ENCODE peak calls at places on chromosome 4, in eight cellular contexts. One of them, this sample, is unnamed.

GRCh38 chr4:2827071-2827873 is 16.4 kb upstream of the ADD1 start:
- DNase-seq in NCI-H1436: no peak
- DNase-seq in lower lobe of right lung: peak
- DNase-seq in MCF 10A: no peak
- DNase-seq in activated CD4-positive, CD25-positive, alpha-beta regulatory T cell treated with anti-CD3 and anti-CD28 coated beads, Interleukin-2, amount 50 U/mL, for 72 hours: peak
- DNase-seq in EH: no peak
- DNase-seq in activated CD4-positive, alpha-beta T cell treated with anti-CD3 and anti-CD28 coated beads, Interleukin-2, amount 10 ng/mL, durations not matched to agents 7 days and 5 days: no peak
- DNase-seq in T-helper 2 cell: no peak
- DNase-seq in this sample: no peak

GRCh38 chr4:76699911-76700310 is 198.0 kb downstream of the SOWAHB start:
- DNase-seq in NCI-H1436: no peak
- DNase-seq in lower lobe of right lung: no peak
- DNase-seq in MCF 10A: no peak
- DNase-seq in activated CD4-positive, CD25-positive, alpha-beta regulatory T cell treated with anti-CD3 and anti-CD28 coated beads, Interleukin-2, amount 50 U/mL, for 72 hours: no peak
- DNase-seq in EH: peak
- DNase-seq in activated CD4-positive, alpha-beta T cell treated with anti-CD3 and anti-CD28 coated beads, Interleukin-2, amount 10 ng/mL, durations not matched to agents 7 days and 5 days: no peak
- DNase-seq in T-helper 2 cell: no peak
- DNase-seq in this sample: no peak

GRCh38 chr4:16018061-16018676 is 55.2 kb upstream of the FGFBP2 start:
- DNase-seq in NCI-H1436: no peak
- DNase-seq in lower lobe of right lung: no peak
- DNase-seq in MCF 10A: no peak
- DNase-seq in activated CD4-positive, CD25-positive, alpha-beta regulatory T cell treated with anti-CD3 and anti-CD28 coated beads, Interleukin-2, amount 50 U/mL, for 72 hours: no peak
- DNase-seq in EH: no peak
- DNase-seq in activated CD4-positive, alpha-beta T cell treated with anti-CD3 and anti-CD28 coated beads, Interleukin-2, amount 10 ng/mL, durations not matched to agents 7 days and 5 days: no peak
- DNase-seq in T-helper 2 cell: no peak
- DNase-seq in this sample: no peak

GRCh38 chr4:26862381-26862915 is 1.8 kb downstream of the STIM2 start:
- DNase-seq in NCI-H1436: no peak
- DNase-seq in lower lobe of right lung: no peak
- DNase-seq in MCF 10A: peak
- DNase-seq in activated CD4-positive, CD25-positive, alpha-beta regulatory T cell treated with anti-CD3 and anti-CD28 coated beads, Interleukin-2, amount 50 U/mL, for 72 hours: no peak
- DNase-seq in EH: peak
- DNase-seq in activated CD4-positive, alpha-beta T cell treated with anti-CD3 and anti-CD28 coated beads, Interleukin-2, amount 10 ng/mL, durations not matched to agents 7 days and 5 days: no peak
- DNase-seq in T-helper 2 cell: no peak
- DNase-seq in this sample: no peak

GRCh38 chr4:26331380-26331945 is 10.6 kb downstream of the RBPJ start:
- DNase-seq in NCI-H1436: no peak
- DNase-seq in lower lobe of right lung: no peak
- DNase-seq in MCF 10A: no peak
- DNase-seq in activated CD4-positive, CD25-positive, alpha-beta regulatory T cell treated with anti-CD3 and anti-CD28 coated beads, Interleukin-2, amount 50 U/mL, for 72 hours: no peak
- DNase-seq in EH: no peak
- DNase-seq in activated CD4-positive, alpha-beta T cell treated with anti-CD3 and anti-CD28 coated beads, Interleukin-2, amount 10 ng/mL, durations not matched to agents 7 days and 5 days: no peak
- DNase-seq in T-helper 2 cell: no peak
- DNase-seq in this sample: no peak

GRCh38 chr4:123953556-123953955 is 557.0 kb downstream of the SPRY1 start:
- DNase-seq in NCI-H1436: no peak
- DNase-seq in lower lobe of right lung: no peak
- DNase-seq in MCF 10A: no peak
- DNase-seq in activated CD4-positive, CD25-positive, alpha-beta regulatory T cell treated with anti-CD3 and anti-CD28 coated beads, Interleukin-2, amount 50 U/mL, for 72 hours: no peak
- DNase-seq in EH: no peak
- DNase-seq in activated CD4-positive, alpha-beta T cell treated with anti-CD3 and anti-CD28 coated beads, Interleukin-2, amount 10 ng/mL, durations not matched to agents 7 days and 5 days: no peak
- DNase-seq in T-helper 2 cell: no peak
- DNase-seq in this sample: no peak

GRCh38 chr4:53640576-53641459 is 49.5 kb upstream of the LNX1 start:
- DNase-seq in NCI-H1436: peak
- DNase-seq in lower lobe of right lung: peak
- DNase-seq in MCF 10A: no peak
- DNase-seq in activated CD4-positive, CD25-positive, alpha-beta regulatory T cell treated with anti-CD3 and anti-CD28 coated beads, Interleukin-2, amount 50 U/mL, for 72 hours: no peak
- DNase-seq in EH: no peak
- DNase-seq in activated CD4-positive, alpha-beta T cell treated with anti-CD3 and anti-CD28 coated beads, Interleukin-2, amount 10 ng/mL, durations not matched to agents 7 days and 5 days: no peak
- DNase-seq in T-helper 2 cell: no peak
- DNase-seq in this sample: no peak

GRCh38 chr4:8283161-8283560 is 13.6 kb downstream of the HTRA3 start:
- DNase-seq in NCI-H1436: no peak
- DNase-seq in lower lobe of right lung: no peak
- DNase-seq in MCF 10A: no peak
- DNase-seq in activated CD4-positive, CD25-positive, alpha-beta regulatory T cell treated with anti-CD3 and anti-CD28 coated beads, Interleukin-2, amount 50 U/mL, for 72 hours: no peak
- DNase-seq in EH: no peak
- DNase-seq in activated CD4-positive, alpha-beta T cell treated with anti-CD3 and anti-CD28 coated beads, Interleukin-2, amount 10 ng/mL, durations not matched to agents 7 days and 5 days: no peak
- DNase-seq in T-helper 2 cell: no peak
- DNase-seq in this sample: no peak

GRCh38 chr4:57190651-57191481 is 80.7 kb upstream of the IGFBP7 start:
- DNase-seq in NCI-H1436: no peak
- DNase-seq in lower lobe of right lung: no peak
- DNase-seq in MCF 10A: peak
- DNase-seq in activated CD4-positive, CD25-positive, alpha-beta regulatory T cell treated with anti-CD3 and anti-CD28 coated beads, Interleukin-2, amount 50 U/mL, for 72 hours: no peak
- DNase-seq in EH: peak
- DNase-seq in activated CD4-positive, alpha-beta T cell treated with anti-CD3 and anti-CD28 coated beads, Interleukin-2, amount 10 ng/mL, durations not matched to agents 7 days and 5 days: peak
- DNase-seq in T-helper 2 cell: peak
- DNase-seq in this sample: no peak

GRCh38 chr4:137408527-137409177 is 123.6 kb downstream of the PCDH18 start:
- DNase-seq in NCI-H1436: no peak
- DNase-seq in lower lobe of right lung: no peak
- DNase-seq in MCF 10A: no peak
- DNase-seq in activated CD4-positive, CD25-positive, alpha-beta regulatory T cell treated with anti-CD3 and anti-CD28 coated beads, Interleukin-2, amount 50 U/mL, for 72 hours: no peak
- DNase-seq in EH: no peak
- DNase-seq in activated CD4-positive, alpha-beta T cell treated with anti-CD3 and anti-CD28 coated beads, Interleukin-2, amount 10 ng/mL, durations not matched to agents 7 days and 5 days: no peak
- DNase-seq in T-helper 2 cell: no peak
- DNase-seq in this sample: no peak

GRCh38 chr4:74335341-74336019 is 27.2 kb downstream of the EPGN start:
- DNase-seq in NCI-H1436: no peak
- DNase-seq in lower lobe of right lung: no peak
- DNase-seq in MCF 10A: no peak
- DNase-seq in activated CD4-positive, CD25-positive, alpha-beta regulatory T cell treated with anti-CD3 and anti-CD28 coated beads, Interleukin-2, amount 50 U/mL, for 72 hours: no peak
- DNase-seq in EH: no peak
- DNase-seq in activated CD4-positive, alpha-beta T cell treated with anti-CD3 and anti-CD28 coated beads, Interleukin-2, amount 10 ng/mL, durations not matched to agents 7 days and 5 days: no peak
- DNase-seq in T-helper 2 cell: no peak
- DNase-seq in this sample: no peak

GRCh38 chr4:2243682-2244380 is 1.9 kb upstream of the HAUS3 start:
- DNase-seq in NCI-H1436: no peak
- DNase-seq in lower lobe of right lung: peak
- DNase-seq in MCF 10A: peak
- DNase-seq in activated CD4-positive, CD25-positive, alpha-beta regulatory T cell treated with anti-CD3 and anti-CD28 coated beads, Interleukin-2, amount 50 U/mL, for 72 hours: no peak
- DNase-seq in EH: peak
- DNase-seq in activated CD4-positive, alpha-beta T cell treated with anti-CD3 and anti-CD28 coated beads, Interleukin-2, amount 10 ng/mL, durations not matched to agents 7 days and 5 days: no peak
- DNase-seq in T-helper 2 cell: no peak
- DNase-seq in this sample: peak

GRCh38 chr4:84938316-84938715 is 28.2 kb downstream of the WDFY3 start:
- DNase-seq in NCI-H1436: no peak
- DNase-seq in lower lobe of right lung: no peak
- DNase-seq in MCF 10A: peak
- DNase-seq in activated CD4-positive, CD25-positive, alpha-beta regulatory T cell treated with anti-CD3 and anti-CD28 coated beads, Interleukin-2, amount 50 U/mL, for 72 hours: no peak
- DNase-seq in EH: peak
- DNase-seq in activated CD4-positive, alpha-beta T cell treated with anti-CD3 and anti-CD28 coated beads, Interleukin-2, amount 10 ng/mL, durations not matched to agents 7 days and 5 days: no peak
- DNase-seq in T-helper 2 cell: no peak
- DNase-seq in this sample: no peak

GRCh38 chr4:7863911-7864681 is 75.6 kb downstream of the AFAP1 start:
- DNase-seq in NCI-H1436: no peak
- DNase-seq in lower lobe of right lung: no peak
- DNase-seq in MCF 10A: no peak
- DNase-seq in activated CD4-positive, CD25-positive, alpha-beta regulatory T cell treated with anti-CD3 and anti-CD28 coated beads, Interleukin-2, amount 50 U/mL, for 72 hours: no peak
- DNase-seq in EH: no peak
- DNase-seq in activated CD4-positive, alpha-beta T cell treated with anti-CD3 and anti-CD28 coated beads, Interleukin-2, amount 10 ng/mL, durations not matched to agents 7 days and 5 days: peak
- DNase-seq in T-helper 2 cell: peak
- DNase-seq in this sample: no peak

GRCh38 chr4:7806080-7806630 is 133.5 kb downstream of the AFAP1 start:
- DNase-seq in NCI-H1436: no peak
- DNase-seq in lower lobe of right lung: no peak
- DNase-seq in MCF 10A: no peak
- DNase-seq in activated CD4-positive, CD25-positive, alpha-beta regulatory T cell treated with anti-CD3 and anti-CD28 coated beads, Interleukin-2, amount 50 U/mL, for 72 hours: no peak
- DNase-seq in EH: no peak
- DNase-seq in activated CD4-positive, alpha-beta T cell treated with anti-CD3 and anti-CD28 coated beads, Interleukin-2, amount 10 ng/mL, durations not matched to agents 7 days and 5 days: no peak
- DNase-seq in T-helper 2 cell: no peak
- DNase-seq in this sample: peak